ENCODE peak calls at places on chromosomes 11 and 22, in six cellular contexts. P is K562, S is H1, J is HCT116, K is SK-N-SH, E is GM12878. U is an unnamed sample.
A peak's percentile ranks its signal among the peaks of the same experiment; 100 is the strongest.

GRCh38 chr22:17638182-17638431 is 450 bp upstream of the BCL2L13 start:
- DNase-seq in K (no peak), E (no peak), S (no peak), P (no peak), J (no peak), U (peak; percentile 72)

GRCh38 chr22:42035256-42035655 is 35.4 kb downstream of the NAGA start:
- DNase-seq in J (no peak), K (no peak), S (no peak), P (no peak), E (no peak), U (no peak)

GRCh38 chr22:29641052-29641780 is 37.8 kb downstream of the NF2 start:
- DNase-seq in K (no peak), E (no peak), P (no peak), J (no peak), S (no peak), U (no peak)

GRCh38 chr11:58968251-58968711 is 29.0 kb downstream of the GLYATL1 start:
- DNase-seq in P (no peak), S (no peak), K (no peak), J (no peak), E (no peak), U (peak; percentile 61)

GRCh38 chr11:13462311-13462927 is 603 bp downstream of the BTBD10 start:
- DNase-seq in E (no peak), P (peak; percentile 51), S (no peak), K (peak; percentile 73), J (peak; percentile 53), U (no peak)

GRCh38 chr11:116519499-116519898 is 253.3 kb downstream of the BUD13 start:
- DNase-seq in E (no peak), K (no peak), P (no peak), J (no peak), S (no peak), U (no peak)

GRCh38 chr11:47055534-47055933 is 119.0 kb downstream of the CSTPP1 start:
- DNase-seq in K (no peak), S (no peak), P (no peak), E (no peak), J (no peak), U (no peak)

GRCh38 chr11:7520981-7521487 is 7.2 kb downstream of the PPFIBP2 start:
- DNase-seq in P (no peak), S (no peak), K (no peak), J (no peak), E (no peak), U (no peak)

GRCh38 chr22:42343136-42343484 is 72.7 kb upstream of the TCF20 start:
- DNase-seq in S (no peak), E (no peak), K (no peak), P (no peak), J (no peak), U (no peak)

GRCh38 chr11:116962108-116962507 is 124.7 kb upstream of the APOA1 start:
- DNase-seq in E (no peak), J (no peak), P (no peak), S (no peak), K (no peak), U (no peak)

GRCh38 chr11:122202951-122203456 is 87.0 kb upstream of the BLID start:
- DNase-seq in P (peak; percentile 53), K (peak; percentile 79), S (peak; percentile 34), E (no peak), J (peak; percentile 81), U (peak; percentile 73)

GRCh38 chr11:15976433-15977045 is 379.8 kb downstream of the SOX6 start:
- DNase-seq in P (no peak), S (no peak), K (no peak), J (no peak), E (no peak), U (no peak)

GRCh38 chr11:118912742-118913410 is 12.8 kb downstream of the BCL9L start:
- DNase-seq in E (peak; percentile 43), J (no peak), P (no peak), S (no peak), K (no peak), U (no peak)

GRCh38 chr11:6735306-6735705 is 36.5 kb downstream of the OR2AG2 start:
- DNase-seq in J (no peak), E (no peak), P (no peak), S (no peak), K (no peak), U (no peak)

GRCh38 chr11:5390210-5390609 is 6.6 kb downstream of the OR51M1 start:
- DNase-seq in E (no peak), S (no peak), K (no peak), J (no peak), P (no peak), U (no peak)

GRCh38 chr11:124612045-124612444 is 817 bp downstream of the PANX3 start:
- DNase-seq in K (no peak), J (no peak), P (no peak), S (no peak), E (no peak), U (no peak)

GRCh38 chr22:41525450-41526225 is 18.6 kb downstream of the POLR3H start:
- DNase-seq in P (no peak), S (no peak), K (no peak), J (no peak), E (no peak), U (no peak)

GRCh38 chr11:72969894-72970335 is 155.7 kb downstream of the ATG16L2 start:
- DNase-seq in P (no peak), E (peak; percentile 82), J (no peak), S (no peak), K (no peak), U (no peak)

GRCh38 chr11:33735426-33736147 is 636 bp downstream of the CD59 start:
- DNase-seq in K (peak; percentile 66), S (no peak), J (no peak), P (no peak), E (peak; percentile 37), U (peak; percentile 46)

GRCh38 chr11:75689861-75690641 is 21.2 kb upstream of the MAP6 start:
- DNase-seq in K (no peak), E (peak; percentile 79), P (no peak), J (no peak), S (no peak), U (no peak)

GRCh38 chr11:12968836-12969235 is 40.3 kb upstream of the RASSF10 start:
- DNase-seq in P (no peak), S (no peak), E (no peak), K (no peak), J (no peak), U (no peak)

GRCh38 chr22:42080287-42080686 is 787 bp downstream of the SMDT1 start:
- DNase-seq in J (no peak), K (peak; percentile 44), P (no peak), E (no peak), S (no peak), U (peak; percentile 19)

GRCh38 chr22:37267128-37267587 is 15.2 kb upstream of the CYTH4 start:
- DNase-seq in S (no peak), P (peak; percentile 71), J (no peak), K (peak; percentile 91), E (no peak), U (peak; percentile 10)

GRCh38 chr22:17769716-17770082 is 4.6 kb downstream of the BID start:
- DNase-seq in K (no peak), E (no peak), P (no peak), S (no peak), J (no peak), U (no peak)

GRCh38 chr22:47168900-47169800 is 406.7 kb downstream of the TBC1D22A start:
- DNase-seq in E (no peak), J (no peak), P (no peak), S (peak; percentile 25), K (peak; percentile 59), U (peak; percentile 7)

GRCh38 chr11:133355095-133355494 is 177.2 kb downstream of the OPCML start:
- DNase-seq in E (no peak), K (no peak), J (no peak), S (no peak), P (no peak), U (no peak)

GRCh38 chr11:83523676-83524075 is 237.5 kb upstream of the CCDC90B start:
- DNase-seq in S (no peak), P (no peak), K (no peak), J (no peak), E (no peak), U (peak; percentile 34)

GRCh38 chr11:43687120-43687791 is 6.7 kb downstream of the HSD17B12 start:
- DNase-seq in J (no peak), K (no peak), E (no peak), P (no peak), S (no peak), U (peak; percentile 52)

GRCh38 chr11:67057410-67057757 is 737 bp downstream of the RHOD start:
- DNase-seq in P (no peak), J (no peak), K (no peak), S (no peak), E (no peak), U (peak; percentile 51)
- TF ChIP-seq JUND in P (no peak), J (no peak), K (no peak), S (no peak), E (no peak), U (no peak)

DNA sequence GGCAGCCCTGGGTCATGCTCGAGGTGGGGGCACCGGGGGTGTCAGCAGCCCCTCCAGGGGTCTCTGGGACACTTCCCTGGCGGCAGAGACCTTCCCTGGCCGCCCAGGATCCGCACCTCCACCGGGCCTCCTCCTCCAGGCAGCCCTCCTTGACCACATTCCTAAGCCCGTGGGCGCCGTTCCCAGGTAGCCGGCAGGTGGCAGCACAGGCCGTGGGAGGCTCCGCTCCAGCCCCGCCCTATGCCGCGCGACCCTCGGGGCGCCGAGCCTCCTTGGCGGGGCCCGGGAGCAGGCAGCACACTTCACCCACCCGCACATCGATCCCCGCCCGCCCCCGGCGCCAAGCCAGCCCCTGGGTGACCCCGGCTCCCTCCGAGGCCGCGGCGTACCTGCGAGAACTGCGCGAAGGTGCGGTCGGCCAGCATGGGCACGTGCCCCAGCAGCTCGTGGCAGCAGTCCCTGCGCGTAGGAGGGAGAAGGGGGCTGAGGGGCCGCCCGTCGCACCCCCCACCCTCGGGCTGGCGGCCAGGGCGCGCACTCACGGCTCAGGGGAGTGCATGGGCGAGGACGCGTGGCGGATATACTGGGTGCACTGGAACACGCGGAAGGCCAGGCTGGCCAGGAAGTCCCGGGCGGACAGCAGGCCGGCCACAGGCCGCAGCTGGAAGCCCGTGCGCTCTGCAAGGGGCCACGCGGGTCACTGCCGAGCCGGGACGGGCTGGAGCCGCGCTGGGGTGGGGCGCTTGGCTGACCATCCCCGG is 5.3 kb upstream of the INS start:
- DNase-seq in J (no peak), P (peak; percentile 76), S (no peak), E (no peak), K (no peak), U (no peak)
- TF ChIP-seq JUND in J (no peak), P (no peak), S (no peak), E (no peak), K (no peak), U (no peak)

GRCh38 chr11:90134420-90135003 is at the start of gene NAALAD2:
- DNase-seq in P (peak; percentile 8), E (no peak), J (no peak), K (peak; percentile 77), S (peak; percentile 65), U (no peak)
- TF ChIP-seq JUND in P (no peak), E (no peak), J (no peak), K (no peak), S (no peak), U (no peak)

DNA sequence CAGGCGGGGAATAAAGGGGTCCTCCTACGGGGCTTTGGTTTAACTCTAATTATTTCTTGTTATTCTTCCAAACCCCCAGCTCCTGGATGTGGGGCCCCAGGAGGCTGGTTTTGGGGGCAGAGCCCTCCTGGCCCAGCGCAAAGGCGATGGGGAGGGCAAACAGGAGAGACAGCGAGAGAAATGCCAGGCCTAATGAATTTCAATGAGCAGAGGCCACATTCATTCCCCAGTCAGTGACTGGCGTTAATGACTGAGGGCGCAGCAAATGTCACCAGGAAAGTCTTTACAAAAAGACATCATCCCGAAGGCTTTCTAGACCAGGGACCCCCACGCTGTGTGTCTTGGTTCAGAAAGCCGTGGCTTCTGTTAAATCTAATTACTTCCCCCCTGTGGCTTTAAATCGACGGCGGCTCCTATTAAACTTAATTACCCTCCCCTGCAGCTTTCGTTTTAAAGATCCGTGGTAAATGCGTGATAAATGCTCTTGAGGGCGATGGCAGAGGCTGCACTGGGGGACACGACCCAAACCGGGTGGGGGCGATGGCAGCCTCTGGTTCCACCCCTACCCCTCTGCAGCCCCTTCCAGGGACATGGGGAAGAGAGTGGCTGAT is 1.5 kb upstream of the FGF19 start:
- DNase-seq in K (peak; percentile 44), J (no peak), P (no peak), S (no peak), E (no peak), U (no peak)
- TF ChIP-seq JUND in K (no peak), J (no peak), P (no peak), S (no peak), E (no peak), U (no peak)